ENCODE peak calls at places on chromosomes 3 and 15, in eight cellular contexts. M, R, J, S, V, L, G and X are unnamed samples. For H3K36me3, the result is how much of the 10 kb centered on the place peaks cover.

GRCh38 chr15:96893159-96893906 is 562.8 kb downstream of the NR2F2 start:
- DNase-seq in J (peak), G (peak), L (no peak), S (no peak), R (no peak), M (no peak), V (no peak), X (no peak)

GRCh38 chr3:126481808-126482502 is 6.3 kb upstream of the ZXDC start:
- DNase-seq in J (no peak), S (no peak), G (no peak), M (peak), L (peak), R (peak), V (peak), X (no peak)

GRCh38 chr3:157279237-157279636 is 119.3 kb upstream of the CCNL1 start:
- DNase-seq in R (no peak), V (no peak), L (no peak), G (no peak), J (no peak), M (no peak), S (no peak), X (no peak)

GRCh38 chr15:43749690-43750345 is 3.6 kb downstream of the PDIA3 start:
- DNase-seq in J (peak), G (no peak), S (no peak), M (peak), L (peak), R (no peak), V (no peak), X (no peak)

GRCh38 chr3:113626513-113627371 is 69.7 kb downstream of the USF3 start:
- DNase-seq in R (peak), S (no peak), L (peak), M (peak), V (peak), J (peak), G (peak), X (peak)

GRCh38 chr3:165837058-165837525 is at the start of gene BCHE:
- DNase-seq in R (no peak), L (no peak), M (no peak), J (no peak), V (no peak), G (peak), S (no peak), X (peak)

GRCh38 chr15:63833246-63833696 is 477 bp downstream of the HERC1 start:
- DNase-seq in L (peak), V (peak), J (peak), S (no peak), M (peak), G (peak), R (peak), X (no peak)

GRCh38 chr3:41267975-41268640 is 68.8 kb downstream of the CTNNB1 start:
- DNase-seq in S (no peak), V (no peak), J (no peak), M (no peak), G (no peak), R (no peak), L (no peak), X (no peak)

GRCh38 chr3:177606891-177607290 is 409.6 kb upstream of the TBL1XR1 start:
- DNase-seq in L (no peak), V (no peak), J (no peak), G (no peak), M (no peak), S (no peak), R (no peak), X (no peak)

GRCh38 chr3:85605066-85605465 is 646.3 kb downstream of the CADM2 start:
- DNase-seq in R (no peak), G (no peak), M (no peak), V (no peak), S (no peak), J (no peak), L (no peak), X (no peak)

GRCh38 chr3:195542261-195542660 is 864 bp downstream of the PPP1R2 start:
- DNase-seq in S (peak), J (no peak), R (no peak), V (no peak), L (no peak), G (no peak), M (no peak), X (no peak)

GRCh38 chr3:172447611-172448579 is at the start of gene GHSR:
- DNase-seq in G (no peak), V (no peak), L (no peak), J (no peak), S (no peak), R (no peak), M (no peak), X (no peak)

GRCh38 chr15:49908571-49909295 is 210.3 kb downstream of the ATP8B4 start:
- DNase-seq in G (no peak), R (no peak), S (no peak), L (no peak), M (no peak), V (no peak), J (no peak), X (no peak)

GRCh38 chr3:188002626-188003138 is 151.3 kb upstream of the LPP start:
- DNase-seq in S (no peak), R (no peak), J (no peak), G (no peak), V (no peak), L (no peak), M (no peak), X (no peak)
- TF ChIP-seq POLR2A in S (no peak), R (no peak), J (no peak), G (no peak), V (no peak), L (no peak), M (no peak), X (no peak)

GRCh38 chr15:100093211-100094126 is 248.3 kb downstream of the ADAMTS17 start:
- DNase-seq in L (peak), R (no peak), G (no peak), M (no peak), S (no peak), J (no peak), V (no peak), X (no peak)
- H3K36me3 ChIP-seq in L (under half), R (under half), G (under half), M (under half), S (under half), J (under half), V (under half), X (under half)

DNA sequence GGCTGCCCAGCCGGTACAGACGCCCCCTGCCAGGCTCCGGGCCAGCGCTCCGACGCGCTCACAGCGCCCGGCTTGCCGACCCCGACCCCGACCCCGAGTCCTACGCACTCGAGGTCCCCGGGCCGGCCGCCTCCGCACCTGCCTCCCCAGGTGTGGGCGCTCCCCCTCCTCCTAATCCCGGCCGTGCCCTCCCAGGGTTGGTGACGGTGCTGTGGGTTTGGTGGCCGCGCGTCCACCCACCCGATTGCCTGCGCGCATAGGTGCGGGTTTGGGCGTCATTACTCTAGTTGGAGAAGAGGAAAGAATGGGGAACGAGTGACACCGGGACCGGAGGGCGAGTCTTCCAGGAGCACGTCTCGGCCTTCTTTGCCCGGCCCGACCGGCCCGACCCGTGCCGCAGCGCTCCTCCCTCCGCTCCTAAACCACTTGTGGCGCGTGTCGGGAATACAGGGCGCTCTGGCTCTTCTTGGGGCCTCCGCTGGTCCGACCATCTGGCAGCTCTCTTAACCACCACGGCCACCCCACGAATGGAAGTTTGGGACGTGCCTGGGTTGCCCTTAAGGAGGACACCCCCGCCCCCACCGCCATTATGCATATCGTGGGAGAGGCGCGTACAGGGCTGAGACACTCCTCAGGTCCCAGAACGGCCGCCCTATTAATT is 814 bp upstream of the THRB start:
- DNase-seq in J (peak), M (peak), V (peak), L (peak), S (no peak), G (peak), R (peak), X (peak)
- TF ChIP-seq POLR2A in J (peak), M (peak), V (peak), L (no peak), S (no peak), G (no peak), R (no peak), X (no peak)

DNA sequence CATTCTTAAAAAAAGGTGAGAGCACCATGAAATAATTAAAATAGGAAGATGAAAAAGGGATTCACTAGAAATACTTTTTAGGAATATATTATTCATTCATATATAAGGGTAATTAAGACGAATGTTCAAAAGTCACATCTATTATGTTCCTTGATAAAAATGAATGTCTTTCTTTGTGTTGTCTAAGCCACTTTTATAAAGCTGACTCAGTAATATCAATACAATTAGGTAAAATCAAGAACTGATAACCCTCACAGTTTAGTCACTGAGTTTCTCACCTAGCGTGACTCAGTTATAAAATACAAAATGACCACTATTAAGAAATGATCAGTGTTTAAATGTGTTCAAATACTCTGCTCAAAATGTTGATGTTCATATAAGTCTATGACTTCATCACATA is 370.1 kb downstream of the TBC1D5 start:
- DNase-seq in J (no peak), L (no peak), V (no peak), R (no peak), G (no peak), S (no peak), M (no peak), X (no peak)
- H3K36me3 ChIP-seq in J (under half), L (under half), V (under half), R (under half), G (under half), S (under half), M (under half), X (under half)

DNA sequence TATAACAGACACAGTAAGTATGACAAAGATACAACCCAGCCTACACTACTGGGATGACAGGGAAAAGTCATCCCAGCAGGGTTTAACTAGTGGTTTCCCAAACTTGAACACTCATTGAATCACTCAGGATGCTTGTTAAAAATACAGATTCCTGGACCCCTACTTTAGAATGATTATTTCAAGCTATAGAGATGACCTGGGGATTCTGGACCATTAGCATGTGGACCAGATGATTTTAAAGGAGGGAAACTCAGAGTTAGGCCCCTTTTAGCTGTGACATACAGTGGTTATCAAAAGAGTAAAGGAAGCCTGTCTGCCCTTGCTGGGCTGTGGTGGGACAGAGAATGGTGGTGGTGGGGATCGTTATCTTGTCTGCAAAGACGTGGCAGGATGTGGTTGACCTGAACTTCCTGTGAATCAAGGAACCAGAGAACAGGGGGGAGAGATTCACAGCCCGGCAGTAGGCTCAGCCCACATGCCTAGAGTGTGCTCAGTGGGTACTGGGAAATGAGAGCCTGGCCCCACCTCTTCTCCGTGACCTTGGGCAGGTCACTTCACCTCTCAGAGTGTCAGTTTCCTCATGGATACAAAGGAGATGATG is 306.3 kb downstream of the RPLP1 start:
- DNase-seq in L (peak), S (peak), J (peak), R (no peak), G (no peak), V (peak), M (peak), X (peak)
- TF ChIP-seq POLR2A in L (no peak), S (no peak), J (no peak), R (no peak), G (no peak), V (no peak), M (no peak), X (no peak)

GRCh38 chr15:76964157-76964556 is 30.8 kb upstream of the PSTPIP1 start:
- DNase-seq in L (no peak), M (no peak), S (no peak), J (no peak), G (no peak), R (no peak), V (no peak), X (no peak)

GRCh38 chr15:76963596-76963995 is 31.3 kb upstream of the PSTPIP1 start:
- DNase-seq in S (no peak), G (no peak), J (no peak), M (no peak), R (no peak), L (no peak), V (no peak), X (no peak)

GRCh38 chr15:76972420-76973361 is 22.2 kb upstream of the PSTPIP1 start:
- DNase-seq in M (peak), V (no peak), L (no peak), J (no peak), S (no peak), G (peak), R (peak), X (peak)

GRCh38 chr15:76967067-76967466 is 27.9 kb upstream of the PSTPIP1 start:
- DNase-seq in G (no peak), J (no peak), S (no peak), L (no peak), V (no peak), R (no peak), M (no peak), X (no peak)

DNA sequence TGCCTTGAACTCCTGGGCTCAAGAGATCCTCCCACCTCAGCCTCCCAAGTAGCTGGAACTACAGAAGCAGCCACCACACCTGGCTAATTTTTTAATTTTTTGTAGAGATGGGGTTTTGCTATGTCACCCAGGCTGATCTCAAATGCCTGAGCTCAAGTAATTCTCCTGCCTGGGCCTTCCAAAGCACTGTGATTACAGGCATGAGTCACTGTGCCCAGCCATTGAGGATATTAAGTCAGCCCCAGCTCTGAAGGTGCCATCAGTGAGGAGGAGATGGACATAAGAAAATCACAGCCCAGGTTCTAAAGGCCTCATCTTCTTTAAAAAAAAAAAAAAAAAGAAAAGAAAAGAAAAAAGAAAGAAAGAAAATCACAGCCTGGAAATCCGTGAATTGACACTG is 26.6 kb upstream of the PSTPIP1 start:
- DNase-seq in G (no peak), L (no peak), S (no peak), R (no peak), V (no peak), M (no peak), J (no peak), X (no peak)
- H3K36me3 ChIP-seq in G (under half), L (under half), S (under half), R (under half), V (under half), M (under half), J (under half), X (under half)